ENCODE peak calls at places on chromosome 2, in ten cellular contexts. I, O, S, B, X, Q, A, V, N and U are unnamed samples.

GRCh38 chr2:162091325-162092007 is 17.5 kb upstream of the DPP4 start:
- DNase-seq in I (peak), O (no peak), S (peak), B (no peak), X (no peak), Q (no peak), A (peak), V (no peak), N (peak), U (no peak)

GRCh38 chr2:86821842-86822241 is 31.1 kb upstream of the CD8A start:
- DNase-seq in I (no peak), O (no peak), S (no peak), B (no peak), X (no peak), Q (no peak), A (no peak), V (no peak), N (no peak), U (no peak)

GRCh38 chr2:73257425-73258125 is 23.5 kb downstream of the CCT7 start:
- DNase-seq in I (no peak), O (no peak), S (no peak), B (no peak), X (no peak), Q (no peak), A (no peak), V (no peak), N (no peak), U (no peak)

GRCh38 chr2:12684471-12684936 is 32.2 kb upstream of the TRIB2 start:
- DNase-seq in I (no peak), O (no peak), S (no peak), B (peak), X (no peak), Q (no peak), A (peak), V (peak), N (no peak), U (no peak)

GRCh38 chr2:9380702-9381628 is 42.4 kb downstream of the ITGB1BP1 start:
- DNase-seq in I (no peak), O (no peak), S (peak), B (peak), X (no peak), Q (no peak), A (peak), V (peak), N (peak), U (no peak)

GRCh38 chr2:217903859-217904613 is 98.8 kb downstream of the TNS1 start:
- DNase-seq in I (no peak), O (peak), S (peak), B (peak), X (peak), Q (no peak), A (no peak), V (peak), N (no peak), U (peak)

GRCh38 chr2:237314198-237314597 is 99.8 kb downstream of the COL6A3 start:
- DNase-seq in I (no peak), O (no peak), S (no peak), B (no peak), X (no peak), Q (no peak), A (no peak), V (peak), N (no peak), U (no peak)

GRCh38 chr2:159073256-159073655 is 104.8 kb downstream of the TANC1 start:
- DNase-seq in I (no peak), O (no peak), S (no peak), B (peak), X (no peak), Q (no peak), A (peak), V (no peak), N (no peak), U (no peak)

GRCh38 chr2:150876201-150877085 is 385.2 kb downstream of the RBM43 start:
- DNase-seq in I (no peak), O (no peak), S (no peak), B (peak), X (no peak), Q (no peak), A (no peak), V (no peak), N (peak), U (no peak)

GRCh38 chr2:231278868-231279267 is 80.4 kb downstream of the ARMC9 start:
- DNase-seq in I (no peak), O (no peak), S (no peak), B (no peak), X (no peak), Q (no peak), A (no peak), V (no peak), N (no peak), U (no peak)

GRCh38 chr2:207122914-207123744 is 42.6 kb downstream of the KLF7 start:
- DNase-seq in I (peak), O (no peak), S (peak), B (no peak), X (no peak), Q (no peak), A (no peak), V (no peak), N (no peak), U (no peak)

GRCh38 chr2:70516596-70516995 is 37.0 kb downstream of the TGFA start:
- DNase-seq in I (no peak), O (no peak), S (no peak), B (no peak), X (no peak), Q (no peak), A (peak), V (no peak), N (no peak), U (no peak)

GRCh38 chr2:99066602-99067001 is 74.9 kb upstream of the C2orf15 start:
- DNase-seq in I (no peak), O (no peak), S (peak), B (peak), X (no peak), Q (no peak), A (peak), V (no peak), N (peak), U (no peak)
- TF ChIP-seq CTCF in I (peak), O (no peak), S (peak), B (no peak), X (no peak), Q (no peak), A (no peak), V (no peak), N (peak), U (no peak)

GRCh38 chr2:65442420-65443020 is 10.1 kb upstream of the SPRED2 start:
- DNase-seq in I (no peak), O (no peak), S (no peak), B (no peak), X (no peak), Q (no peak), A (no peak), V (no peak), N (no peak), U (no peak)
- TF ChIP-seq CTCF in I (no peak), O (no peak), S (no peak), B (no peak), X (no peak), Q (no peak), A (no peak), V (no peak), N (no peak), U (no peak)

DNA sequence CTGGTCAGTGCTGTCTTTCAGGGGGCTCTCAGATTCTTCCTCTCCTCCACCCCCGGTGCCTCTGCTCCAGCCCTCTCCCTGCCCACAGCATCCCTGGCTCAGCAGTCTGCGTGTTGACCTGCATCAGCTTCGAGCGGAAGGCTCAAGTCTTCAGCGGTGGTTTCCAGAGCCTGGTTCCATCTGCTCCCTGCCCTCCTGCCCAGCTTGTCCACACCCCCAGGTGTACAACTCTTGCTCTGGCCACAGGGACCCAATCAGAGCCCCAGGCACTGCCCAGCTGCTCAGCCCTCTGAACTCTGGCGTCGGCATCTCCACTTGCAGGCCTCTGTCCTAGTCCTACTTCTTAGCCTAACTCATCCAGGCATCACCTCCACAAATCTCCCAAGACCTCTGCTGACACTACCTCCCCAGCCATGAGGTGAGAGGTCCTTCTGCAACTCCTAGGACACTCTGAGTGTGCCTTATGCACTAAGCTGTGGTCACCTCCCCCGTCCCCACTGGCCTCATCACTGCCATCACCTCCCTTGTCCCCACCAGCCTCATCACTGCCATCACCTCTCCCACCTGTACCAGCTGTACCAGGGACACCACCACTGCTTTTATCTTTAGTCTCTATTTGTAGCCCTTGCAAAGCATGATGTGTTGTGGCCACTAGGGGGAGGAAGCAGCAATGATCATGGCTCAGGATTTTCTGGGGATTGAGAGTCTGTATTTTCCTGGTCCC is 60.9 kb downstream of the EDAR start:
- DNase-seq in I (peak), O (no peak), S (peak), B (peak), X (peak), Q (peak), A (peak), V (no peak), N (peak), U (peak)
- TF ChIP-seq CTCF in I (peak), O (peak), S (peak), B (peak), X (peak), Q (peak), A (peak), V (peak), N (peak), U (peak)

DNA sequence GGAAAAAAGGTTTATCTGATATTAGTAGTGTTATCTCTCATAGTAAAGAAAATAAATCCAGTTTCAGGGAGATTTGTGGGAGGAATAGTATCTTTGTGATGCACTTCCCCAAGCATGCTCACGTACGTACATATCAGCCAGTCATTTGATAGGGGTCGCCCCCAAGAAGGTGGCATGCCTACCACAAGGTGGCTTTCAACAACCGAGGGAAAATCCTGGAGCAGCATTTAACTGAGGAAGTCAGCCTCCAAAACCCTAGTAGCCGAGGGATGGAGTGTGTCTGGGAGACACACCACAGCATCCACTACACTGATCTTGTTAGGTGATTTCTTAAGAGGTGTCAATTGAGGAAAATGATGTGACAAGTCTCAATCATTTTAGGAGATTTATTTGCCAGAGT is 623.9 kb downstream of the NYAP2 start:
- DNase-seq in I (peak), O (no peak), S (no peak), B (no peak), X (no peak), Q (no peak), A (no peak), V (no peak), N (no peak), U (no peak)
- TF ChIP-seq CTCF in I (peak), O (no peak), S (no peak), B (no peak), X (no peak), Q (peak), A (peak), V (no peak), N (no peak), U (no peak)

GRCh38 chr2:63790491-63790890 is 51.2 kb upstream of the UGP2 start:
- DNase-seq in I (no peak), O (no peak), S (no peak), B (no peak), X (no peak), Q (no peak), A (no peak), V (no peak), N (no peak), U (no peak)

GRCh38 chr2:63791387-63791786 is 50.3 kb upstream of the UGP2 start:
- DNase-seq in I (no peak), O (no peak), S (no peak), B (peak), X (no peak), Q (no peak), A (no peak), V (no peak), N (no peak), U (no peak)

GRCh38 chr2:63789318-63790051 is 52.2 kb upstream of the UGP2 start:
- DNase-seq in I (no peak), O (no peak), S (no peak), B (peak), X (no peak), Q (no peak), A (peak), V (no peak), N (peak), U (no peak)

GRCh38 chr2:63792523-63792922 is 49.2 kb upstream of the UGP2 start:
- DNase-seq in I (no peak), O (no peak), S (peak), B (peak), X (no peak), Q (no peak), A (peak), V (no peak), N (peak), U (no peak)

GRCh38 chr2:63790913-63791312 is 50.8 kb upstream of the UGP2 start:
- DNase-seq in I (no peak), O (no peak), S (peak), B (peak), X (no peak), Q (no peak), A (peak), V (peak), N (peak), U (no peak)
- TF ChIP-seq CTCF in I (no peak), O (no peak), S (no peak), B (no peak), X (no peak), Q (no peak), A (no peak), V (no peak), N (no peak), U (no peak)

GRCh38 chr2:28063492-28063962 is 173.0 kb downstream of the BABAM2 start:
- DNase-seq in I (no peak), O (no peak), S (no peak), B (peak), X (no peak), Q (no peak), A (no peak), V (no peak), N (no peak), U (no peak)

GRCh38 chr2:28067602-28068001 is 177.1 kb downstream of the BABAM2 start:
- DNase-seq in I (no peak), O (no peak), S (no peak), B (no peak), X (no peak), Q (no peak), A (no peak), V (no peak), N (no peak), U (no peak)

GRCh38 chr2:28068098-28068497 is 177.6 kb downstream of the BABAM2 start:
- DNase-seq in I (no peak), O (no peak), S (peak), B (no peak), X (no peak), Q (no peak), A (peak), V (no peak), N (no peak), U (no peak)

GRCh38 chr2:28062867-28063266 is 172.3 kb downstream of the BABAM2 start:
- DNase-seq in I (no peak), O (no peak), S (no peak), B (no peak), X (no peak), Q (no peak), A (no peak), V (no peak), N (no peak), U (no peak)
- TF ChIP-seq CTCF in I (no peak), O (no peak), S (no peak), B (no peak), X (no peak), Q (no peak), A (no peak), V (no peak), N (no peak), U (no peak)

DNA sequence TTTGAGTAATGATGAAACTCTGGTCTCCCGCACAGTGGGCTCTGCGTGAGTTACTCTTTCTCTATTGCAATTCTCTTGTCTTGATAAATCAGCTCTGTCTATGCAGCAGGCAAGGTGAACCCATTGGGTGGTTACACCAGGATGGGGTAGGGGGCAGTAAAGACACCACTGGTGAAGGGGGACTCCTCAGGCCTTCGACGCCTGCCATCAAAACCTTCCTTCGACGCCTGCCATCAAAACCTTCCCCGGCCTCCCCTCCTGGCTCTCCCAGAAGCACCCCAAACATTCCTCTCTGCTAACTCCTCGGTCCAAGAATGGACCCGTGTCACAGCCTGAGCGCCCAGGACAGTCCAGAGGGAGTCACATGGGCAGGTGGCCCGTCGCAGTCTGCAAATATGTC is 4.8 kb upstream of the STARD7 start:
- DNase-seq in I (peak), O (no peak), S (no peak), B (no peak), X (no peak), Q (no peak), A (no peak), V (no peak), N (no peak), U (no peak)
- TF ChIP-seq CTCF in I (peak), O (no peak), S (no peak), B (no peak), X (no peak), Q (no peak), A (no peak), V (no peak), N (no peak), U (no peak)

GRCh38 chr2:195759877-195760276 is 102.9 kb downstream of the SLC39A10 start:
- DNase-seq in I (no peak), O (no peak), S (no peak), B (no peak), X (no peak), Q (no peak), A (no peak), V (no peak), N (no peak), U (no peak)
- TF ChIP-seq CTCF in I (peak), O (no peak), S (no peak), B (no peak), X (no peak), Q (no peak), A (no peak), V (no peak), N (no peak), U (no peak)